ENCODE peak calls at places on chromosomes 13 and 19, in seven cellular contexts. One of them, this sample, is unnamed.

GRCh38 chr19:23118400-23118799 is 1.6 kb downstream of the ZNF730 start:
- DNase-seq in fibroblast of lung: no peak
- DNase-seq in A549: no peak
- DNase-seq in foreskin keratinocyte: no peak
- DNase-seq in WTC11: peak; percentile 24
- DNase-seq in B cell: no peak
- DNase-seq in AG10803: no peak
- DNase-seq in this sample: no peak

GRCh38 chr19:10884273-10884672 is 12.9 kb downstream of the CARM1 start:
- DNase-seq in fibroblast of lung: peak; percentile 58
- DNase-seq in A549: no peak
- DNase-seq in foreskin keratinocyte: no peak
- DNase-seq in WTC11: no peak
- DNase-seq in B cell: no peak
- DNase-seq in AG10803: peak; percentile 67
- DNase-seq in this sample: no peak

GRCh38 chr13:94169783-94170513 is 309.5 kb downstream of the DCT start:
- DNase-seq in fibroblast of lung: peak; percentile 50
- DNase-seq in A549: no peak
- DNase-seq in foreskin keratinocyte: no peak
- DNase-seq in WTC11: peak; percentile 15
- DNase-seq in B cell: no peak
- DNase-seq in AG10803: peak; percentile 46
- DNase-seq in this sample: no peak

GRCh38 chr13:90500569-90500968 is 846.9 kb upstream of the MIR17HG start:
- DNase-seq in fibroblast of lung: no peak
- DNase-seq in A549: no peak
- DNase-seq in foreskin keratinocyte: no peak
- DNase-seq in WTC11: no peak
- DNase-seq in B cell: no peak
- DNase-seq in AG10803: no peak
- DNase-seq in this sample: no peak

GRCh38 chr19:38386968-38387549 is 775 bp downstream of the GGN start:
- DNase-seq in fibroblast of lung: no peak
- DNase-seq in A549: no peak
- DNase-seq in foreskin keratinocyte: no peak
- DNase-seq in WTC11: peak; percentile 39
- DNase-seq in B cell: peak; percentile 80
- DNase-seq in AG10803: no peak
- DNase-seq in this sample: no peak

GRCh38 chr13:59000770-59001169 is 1163.0 kb downstream of the DIAPH3 start:
- DNase-seq in fibroblast of lung: peak; percentile 32
- DNase-seq in A549: no peak
- DNase-seq in foreskin keratinocyte: no peak
- DNase-seq in WTC11: no peak
- DNase-seq in B cell: no peak
- DNase-seq in AG10803: no peak
- DNase-seq in this sample: no peak

GRCh38 chr19:46745521-46746280 is at the start of gene FKRP:
- DNase-seq in fibroblast of lung: no peak
- DNase-seq in A549: peak; percentile 54
- DNase-seq in foreskin keratinocyte: no peak
- DNase-seq in WTC11: peak; percentile 47
- DNase-seq in B cell: peak; percentile 85
- DNase-seq in AG10803: no peak
- DNase-seq in this sample: no peak

GRCh38 chr19:32642771-32643170 is 32.2 kb downstream of the ANKRD27 start:
- DNase-seq in fibroblast of lung: no peak
- DNase-seq in A549: no peak
- DNase-seq in foreskin keratinocyte: no peak
- DNase-seq in WTC11: no peak
- DNase-seq in B cell: no peak
- DNase-seq in AG10803: no peak
- DNase-seq in this sample: no peak

GRCh38 chr19:42158926-42159325 is 26.7 kb upstream of the POU2F2 start:
- DNase-seq in fibroblast of lung: no peak
- DNase-seq in A549: no peak
- DNase-seq in foreskin keratinocyte: no peak
- DNase-seq in WTC11: no peak
- DNase-seq in B cell: no peak
- DNase-seq in AG10803: peak; percentile 16
- DNase-seq in this sample: no peak

GRCh38 chr13:78012046-78012445 is 93.4 kb upstream of the EDNRB start:
- DNase-seq in fibroblast of lung: no peak
- DNase-seq in A549: no peak
- DNase-seq in foreskin keratinocyte: no peak
- DNase-seq in WTC11: no peak
- DNase-seq in B cell: no peak
- DNase-seq in AG10803: no peak
- DNase-seq in this sample: peak; percentile 4

GRCh38 chr19:38033658-38034150 is 126.7 kb downstream of the SIPA1L3 start:
- DNase-seq in fibroblast of lung: peak; percentile 82
- DNase-seq in A549: no peak
- DNase-seq in foreskin keratinocyte: no peak
- DNase-seq in WTC11: peak; percentile 53
- DNase-seq in B cell: peak; percentile 82
- DNase-seq in AG10803: no peak
- DNase-seq in this sample: peak; percentile 70

GRCh38 chr13:25463496-25463895 is 91.7 kb downstream of the ATP8A2 start:
- DNase-seq in fibroblast of lung: peak; percentile 56
- DNase-seq in A549: no peak
- DNase-seq in foreskin keratinocyte: peak; percentile 51
- DNase-seq in WTC11: no peak
- DNase-seq in B cell: no peak
- DNase-seq in AG10803: peak; percentile 4
- DNase-seq in this sample: no peak

GRCh38 chr13:66446413-66446812 is 783.7 kb downstream of the PCDH9 start:
- DNase-seq in fibroblast of lung: no peak
- DNase-seq in A549: no peak
- DNase-seq in foreskin keratinocyte: peak; percentile 52
- DNase-seq in WTC11: no peak
- DNase-seq in B cell: no peak
- DNase-seq in AG10803: no peak
- DNase-seq in this sample: no peak

GRCh38 chr19:47124937-47125668 is 5.5 kb upstream of the SAE1 start:
- DNase-seq in fibroblast of lung: peak; percentile 69
- DNase-seq in A549: peak; percentile 86
- DNase-seq in foreskin keratinocyte: no peak
- DNase-seq in WTC11: no peak
- DNase-seq in B cell: peak; percentile 51
- DNase-seq in AG10803: peak; percentile 76
- DNase-seq in this sample: peak; percentile 55

GRCh38 chr13:92321174-92321573 is 905.4 kb upstream of the GPC6 start:
- DNase-seq in fibroblast of lung: no peak
- DNase-seq in A549: no peak
- DNase-seq in foreskin keratinocyte: no peak
- DNase-seq in WTC11: no peak
- DNase-seq in B cell: no peak
- DNase-seq in AG10803: no peak
- DNase-seq in this sample: no peak

GRCh38 chr19:37172368-37173366 is at the start of gene ZNF585A:
- DNase-seq in fibroblast of lung: peak; percentile 98
- DNase-seq in A549: peak; percentile 89
- DNase-seq in foreskin keratinocyte: peak; percentile 88
- DNase-seq in WTC11: peak; percentile 91
- DNase-seq in B cell: peak; percentile 72
- DNase-seq in AG10803: peak; percentile 97
- DNase-seq in this sample: peak; percentile 93

GRCh38 chr19:41649827-41650226 is 23.0 kb upstream of the CEACAM4 start:
- DNase-seq in fibroblast of lung: no peak
- DNase-seq in A549: no peak
- DNase-seq in foreskin keratinocyte: no peak
- DNase-seq in WTC11: no peak
- DNase-seq in B cell: no peak
- DNase-seq in AG10803: no peak
- DNase-seq in this sample: no peak

GRCh38 chr13:25771641-25772478 is 280.0 kb downstream of the SHISA2 start:
- DNase-seq in fibroblast of lung: peak; percentile 69
- DNase-seq in A549: no peak
- DNase-seq in foreskin keratinocyte: peak; percentile 57
- DNase-seq in WTC11: no peak
- DNase-seq in B cell: no peak
- DNase-seq in AG10803: no peak
- DNase-seq in this sample: no peak

GRCh38 chr19:4974855-4975469 is 6.0 kb downstream of the KDM4B start:
- DNase-seq in fibroblast of lung: no peak
- DNase-seq in A549: no peak
- DNase-seq in foreskin keratinocyte: no peak
- DNase-seq in WTC11: no peak
- DNase-seq in B cell: no peak
- DNase-seq in AG10803: no peak
- DNase-seq in this sample: no peak

GRCh38 chr19:4980087-4980486 is 11.2 kb downstream of the KDM4B start:
- DNase-seq in fibroblast of lung: peak; percentile 68
- DNase-seq in A549: no peak
- DNase-seq in foreskin keratinocyte: no peak
- DNase-seq in WTC11: no peak
- DNase-seq in B cell: no peak
- DNase-seq in AG10803: peak; percentile 43
- DNase-seq in this sample: no peak

GRCh38 chr19:4979211-4979807 is 10.4 kb downstream of the KDM4B start:
- DNase-seq in fibroblast of lung: no peak
- DNase-seq in A549: no peak
- DNase-seq in foreskin keratinocyte: no peak
- DNase-seq in WTC11: no peak
- DNase-seq in B cell: no peak
- DNase-seq in AG10803: no peak
- DNase-seq in this sample: no peak

GRCh38 chr19:4977299-4978174 is 8.6 kb downstream of the KDM4B start:
- DNase-seq in fibroblast of lung: peak; percentile 97
- DNase-seq in A549: no peak
- DNase-seq in foreskin keratinocyte: peak; percentile 49
- DNase-seq in WTC11: no peak
- DNase-seq in B cell: peak; percentile 54
- DNase-seq in AG10803: peak; percentile 94
- DNase-seq in this sample: no peak

DNA sequence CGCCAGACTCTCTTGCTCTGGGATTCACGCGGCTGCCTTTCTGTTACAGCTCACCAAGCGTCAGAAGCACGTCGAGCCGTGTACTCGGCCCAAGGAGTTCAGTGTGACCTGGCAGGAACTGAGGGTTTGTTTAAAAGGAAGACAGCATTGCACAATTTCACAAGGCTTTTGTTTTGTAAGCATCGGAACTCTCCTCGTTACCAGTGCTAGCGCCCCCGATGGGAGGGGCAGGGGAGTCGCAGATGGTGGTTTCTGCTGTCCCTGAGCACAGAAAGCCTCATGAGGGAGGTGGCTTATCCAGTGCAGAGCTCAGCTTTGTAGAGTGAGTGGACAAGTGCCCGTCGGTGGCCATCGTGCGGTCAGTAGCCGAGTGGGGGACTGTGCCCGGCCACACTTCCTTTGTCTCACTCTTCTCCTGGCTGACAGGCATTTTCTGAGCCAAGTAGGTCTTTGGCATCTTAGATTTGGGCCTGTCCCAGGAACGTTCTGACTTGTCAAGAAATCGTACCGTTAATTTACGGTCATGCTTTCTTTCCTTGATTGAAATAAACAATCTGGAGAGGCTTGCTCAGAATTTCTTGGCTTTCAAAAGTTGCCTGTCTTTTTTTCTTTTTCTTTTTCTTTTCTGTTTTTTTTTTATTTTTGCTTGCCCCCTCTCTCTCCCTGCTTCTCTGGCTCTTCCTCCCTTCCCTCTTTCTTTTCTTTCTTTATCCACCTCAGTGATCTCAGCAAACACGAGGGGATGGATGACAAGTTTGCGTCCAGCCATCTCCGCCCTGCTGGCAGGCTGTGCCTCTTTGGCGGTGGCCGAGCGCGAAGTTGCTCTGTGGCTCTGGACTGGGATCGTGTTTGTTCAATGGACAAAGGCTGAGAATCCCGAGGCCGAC is 7.7 kb downstream of the KDM4B start:
- DNase-seq in fibroblast of lung: peak; percentile 93
- DNase-seq in A549: peak; percentile 62
- DNase-seq in foreskin keratinocyte: peak; percentile 82
- DNase-seq in WTC11: peak; percentile 65
- DNase-seq in B cell: peak; percentile 61
- DNase-seq in AG10803: peak; percentile 98
- DNase-seq in this sample: no peak
- TF ChIP-seq CTCF in fibroblast of lung: peak; percentile 68
- TF ChIP-seq CTCF in A549: peak; percentile 12
- TF ChIP-seq CTCF in foreskin keratinocyte: peak; percentile 69
- TF ChIP-seq CTCF in WTC11: peak; percentile 33
- TF ChIP-seq CTCF in B cell: peak; percentile 41
- TF ChIP-seq CTCF in AG10803: peak; percentile 74
- TF ChIP-seq CTCF in this sample: no peak

GRCh38 chr13:110274687-110275086 is 32.3 kb downstream of the COL4A1 start:
- DNase-seq in fibroblast of lung: no peak
- DNase-seq in A549: no peak
- DNase-seq in foreskin keratinocyte: no peak
- DNase-seq in WTC11: no peak
- DNase-seq in B cell: no peak
- DNase-seq in AG10803: peak; percentile 54
- DNase-seq in this sample: no peak
- TF ChIP-seq CTCF in fibroblast of lung: peak; percentile 23
- TF ChIP-seq CTCF in A549: no peak
- TF ChIP-seq CTCF in foreskin keratinocyte: peak; percentile 23
- TF ChIP-seq CTCF in WTC11: no peak
- TF ChIP-seq CTCF in B cell: no peak
- TF ChIP-seq CTCF in AG10803: peak; percentile 50
- TF ChIP-seq CTCF in this sample: no peak

GRCh38 chr19:1773173-1773572 is 19.9 kb downstream of the ONECUT3 start:
- DNase-seq in fibroblast of lung: peak; percentile 83
- DNase-seq in A549: no peak
- DNase-seq in foreskin keratinocyte: peak; percentile 97
- DNase-seq in WTC11: no peak
- DNase-seq in B cell: no peak
- DNase-seq in AG10803: peak; percentile 12
- DNase-seq in this sample: no peak
- TF ChIP-seq CTCF in fibroblast of lung: no peak
- TF ChIP-seq CTCF in A549: no peak
- TF ChIP-seq CTCF in foreskin keratinocyte: no peak
- TF ChIP-seq CTCF in WTC11: no peak
- TF ChIP-seq CTCF in B cell: no peak
- TF ChIP-seq CTCF in AG10803: no peak
- TF ChIP-seq CTCF in this sample: no peak

GRCh38 chr19:53311044-53311443 is 22.5 kb upstream of the ZNF845 start:
- DNase-seq in fibroblast of lung: no peak
- DNase-seq in A549: no peak
- DNase-seq in foreskin keratinocyte: no peak
- DNase-seq in WTC11: no peak
- DNase-seq in B cell: no peak
- DNase-seq in AG10803: no peak
- DNase-seq in this sample: no peak

GRCh38 chr19:53311897-53312296 is 21.7 kb upstream of the ZNF845 start:
- DNase-seq in fibroblast of lung: no peak
- DNase-seq in A549: no peak
- DNase-seq in foreskin keratinocyte: no peak
- DNase-seq in WTC11: no peak
- DNase-seq in B cell: no peak
- DNase-seq in AG10803: no peak
- DNase-seq in this sample: no peak

GRCh38 chr19:53308339-53308811 is 25.2 kb upstream of the ZNF845 start:
- DNase-seq in fibroblast of lung: no peak
- DNase-seq in A549: no peak
- DNase-seq in foreskin keratinocyte: no peak
- DNase-seq in WTC11: peak; percentile 87
- DNase-seq in B cell: no peak
- DNase-seq in AG10803: no peak
- DNase-seq in this sample: no peak
- TF ChIP-seq CTCF in fibroblast of lung: peak; percentile 23
- TF ChIP-seq CTCF in A549: no peak
- TF ChIP-seq CTCF in foreskin keratinocyte: peak; percentile 28
- TF ChIP-seq CTCF in WTC11: peak; percentile 73
- TF ChIP-seq CTCF in B cell: no peak
- TF ChIP-seq CTCF in AG10803: peak; percentile 11
- TF ChIP-seq CTCF in this sample: no peak

This sample was measured in MM.1S.